ENCODE peak calls at places on chromosomes 16 and 17, in five cellular contexts. One of them, this sample, is unnamed.

GRCh38 chr16:81863630-81864352 is 84.7 kb downstream of the PLCG2 start:
- DNase-seq in mammary epithelial cell: no peak
- DNase-seq in heart left ventricle: no peak
- DNase-seq in psoas muscle: no peak
- DNase-seq in uterus: no peak
- DNase-seq in this sample: no peak

GRCh38 chr17:29131814-29132682 is 48.1 kb downstream of the MYO18A start:
- DNase-seq in psoas muscle: no peak
- DNase-seq in mammary epithelial cell: no peak
- DNase-seq in heart left ventricle: no peak
- DNase-seq in uterus: peak; percentile 74
- DNase-seq in this sample: peak; percentile 79

GRCh38 chr17:32627233-32628008 is 140.6 kb downstream of the CDK5R1 start:
- DNase-seq in psoas muscle: no peak
- DNase-seq in mammary epithelial cell: no peak
- DNase-seq in uterus: no peak
- DNase-seq in heart left ventricle: no peak
- DNase-seq in this sample: no peak

GRCh38 chr16:87829123-87829980 is 40.0 kb downstream of the SLC7A5 start:
- DNase-seq in heart left ventricle: no peak
- DNase-seq in mammary epithelial cell: no peak
- DNase-seq in uterus: no peak
- DNase-seq in psoas muscle: no peak
- DNase-seq in this sample: no peak

GRCh38 chr17:6623941-6624340 is 16.6 kb downstream of the KIAA0753 start:
- DNase-seq in uterus: no peak
- DNase-seq in psoas muscle: no peak
- DNase-seq in heart left ventricle: no peak
- DNase-seq in mammary epithelial cell: no peak
- DNase-seq in this sample: no peak

GRCh38 chr16:22075776-22076175 is 16.6 kb upstream of the VWA3A start:
- DNase-seq in heart left ventricle: no peak
- DNase-seq in mammary epithelial cell: no peak
- DNase-seq in uterus: no peak
- DNase-seq in psoas muscle: no peak
- DNase-seq in this sample: no peak

GRCh38 chr17:62780273-62780672 is 27.8 kb downstream of the MARCHF10 start:
- DNase-seq in heart left ventricle: no peak
- DNase-seq in psoas muscle: peak; percentile 60
- DNase-seq in mammary epithelial cell: no peak
- DNase-seq in uterus: no peak
- DNase-seq in this sample: no peak

GRCh38 chr17:72702998-72703397 is 389.5 kb downstream of the SLC39A11 start:
- DNase-seq in psoas muscle: no peak
- DNase-seq in uterus: no peak
- DNase-seq in mammary epithelial cell: peak; percentile 76
- DNase-seq in heart left ventricle: no peak
- DNase-seq in this sample: no peak

DNA sequence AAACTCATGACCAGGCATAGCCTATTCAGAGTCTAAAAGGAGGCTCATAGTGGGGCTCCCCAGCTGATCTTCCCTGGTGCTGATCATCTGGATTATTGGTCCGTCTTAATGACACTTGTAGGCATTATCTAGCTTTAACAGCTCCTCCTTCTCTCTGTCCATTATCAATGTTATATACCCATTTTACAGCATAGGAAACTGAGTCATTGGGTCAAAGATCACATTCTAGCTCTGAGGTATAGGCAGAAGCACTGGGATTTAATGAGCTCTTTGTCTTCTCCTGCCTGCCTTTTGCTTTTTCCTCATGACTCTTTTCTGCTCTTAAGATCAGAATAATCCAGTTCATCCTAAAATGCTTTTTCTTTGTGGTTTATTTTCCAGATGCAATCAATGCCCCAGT is 756 bp downstream of the CCL2 start:
- DNase-seq in mammary epithelial cell: no peak
- DNase-seq in uterus: no peak
- DNase-seq in psoas muscle: no peak
- DNase-seq in heart left ventricle: no peak
- DNase-seq in this sample: no peak
- H3K27ac ChIP-seq in mammary epithelial cell: no peak overlapping the region
- H3K27ac ChIP-seq in uterus: peak overlapping the region; percentile 80
- H3K27ac ChIP-seq in psoas muscle: peak overlapping the region; percentile 58
- H3K27ac ChIP-seq in heart left ventricle: peak overlapping the region; percentile 72
- H3K27ac ChIP-seq in this sample: peak overlapping the region; percentile 87

DNA sequence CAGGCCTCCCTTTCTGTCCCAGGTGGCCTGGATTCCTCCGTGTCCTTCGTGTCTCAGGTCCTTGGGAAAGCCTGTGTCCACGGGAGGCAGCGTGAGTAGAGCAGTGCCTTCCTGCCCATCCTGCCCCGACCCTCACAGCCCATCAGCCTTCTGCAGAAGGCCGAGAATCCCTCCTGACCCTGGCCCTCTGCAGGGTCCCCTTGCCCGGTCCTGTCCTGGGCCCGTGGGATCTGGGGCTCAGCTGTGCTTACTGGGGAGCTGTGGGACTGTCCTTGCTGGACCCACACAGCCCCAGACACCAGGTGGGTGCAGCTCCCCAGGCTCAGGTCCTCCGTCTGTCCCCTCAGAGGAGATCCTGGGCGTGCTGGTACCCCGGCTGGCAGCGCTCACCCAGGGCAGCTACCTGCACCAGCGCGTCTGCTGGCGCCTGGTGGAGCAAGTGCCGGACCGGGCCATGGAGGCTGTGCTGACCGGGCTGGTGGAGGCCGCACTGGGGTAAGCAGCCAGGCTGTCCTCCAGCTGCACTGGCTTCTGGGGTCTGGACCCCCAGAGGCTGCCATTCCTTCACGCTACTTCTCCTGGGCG is 3.9 kb downstream of the TELO2 start:
- DNase-seq in mammary epithelial cell: no peak
- DNase-seq in psoas muscle: no peak
- DNase-seq in uterus: no peak
- DNase-seq in heart left ventricle: no peak
- DNase-seq in this sample: no peak
- H3K36me3 ChIP-seq in mammary epithelial cell: peaks cover 9% of the 10 kb centered on the region
- H3K36me3 ChIP-seq in psoas muscle: peaks cover 77% of the 10 kb centered on the region
- H3K36me3 ChIP-seq in uterus: no peaks in the 10 kb centered on the region
- H3K36me3 ChIP-seq in heart left ventricle: peaks cover 65% of the 10 kb centered on the region
- H3K36me3 ChIP-seq in this sample: peaks cover 65% of the 10 kb centered on the region

DNA sequence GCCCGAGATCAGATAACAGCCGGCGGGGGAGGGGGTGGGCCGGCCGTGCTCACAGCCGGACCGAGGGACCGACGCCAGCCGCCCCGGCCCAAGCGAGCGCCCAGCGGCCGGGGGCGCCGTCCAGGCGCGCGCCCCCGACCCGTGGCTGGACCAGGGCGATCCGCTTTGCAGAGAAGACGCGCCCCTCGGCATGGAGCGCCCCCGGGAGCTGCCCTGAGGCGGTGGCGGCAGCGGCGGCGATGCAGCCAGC is 353 bp downstream of the KCNJ12 start:
- DNase-seq in psoas muscle: no peak
- DNase-seq in heart left ventricle: no peak
- DNase-seq in mammary epithelial cell: no peak
- DNase-seq in uterus: no peak
- DNase-seq in this sample: no peak
- H3K27ac ChIP-seq in psoas muscle: peak overlapping the region; percentile 87
- H3K27ac ChIP-seq in heart left ventricle: peak overlapping the region; percentile 77
- H3K27ac ChIP-seq in mammary epithelial cell: no peak overlapping the region
- H3K27ac ChIP-seq in uterus: no peak overlapping the region
- H3K27ac ChIP-seq in this sample: peak overlapping the region; percentile 62

DNA sequence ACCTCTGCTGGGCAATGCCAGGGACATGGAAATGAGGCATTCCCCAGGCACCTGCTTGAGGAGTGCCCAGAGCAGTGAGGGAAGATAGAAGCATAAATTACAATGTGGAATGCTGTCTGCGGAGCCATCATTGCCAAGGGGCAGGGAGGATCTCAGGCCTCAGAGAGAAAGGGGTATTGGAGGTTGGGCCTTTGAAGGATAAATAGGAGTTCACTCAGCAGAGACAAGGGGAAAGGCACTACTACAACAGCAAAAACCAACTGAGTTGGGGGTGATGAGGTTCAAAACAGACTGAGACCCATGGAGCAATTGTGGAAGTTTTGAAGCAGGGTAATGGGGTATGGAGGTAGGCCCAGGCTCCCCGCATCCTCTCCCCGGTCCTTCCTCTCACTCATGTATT is 32.8 kb downstream of the SREBF1 start:
- DNase-seq in heart left ventricle: no peak
- DNase-seq in uterus: no peak
- DNase-seq in psoas muscle: no peak
- DNase-seq in mammary epithelial cell: no peak
- DNase-seq in this sample: no peak
- H3K36me3 ChIP-seq in heart left ventricle: peaks cover 16% of the 10 kb centered on the region
- H3K36me3 ChIP-seq in uterus: no peaks in the 10 kb centered on the region
- H3K36me3 ChIP-seq in psoas muscle: peaks cover 8% of the 10 kb centered on the region
- H3K36me3 ChIP-seq in mammary epithelial cell: peaks cover 3% of the 10 kb centered on the region
- H3K36me3 ChIP-seq in this sample: peaks cover 19% of the 10 kb centered on the region

This sample was measured in right atrium auricular region.